ENCODE peak calls at places on chromosomes 12 and 14, in four cellular contexts. One of them, this sample, is unnamed.

GRCh38 chr14:54108481-54109471 is 152.2 kb upstream of the BMP4 start:
- DNase-seq in C1 segment of cervical spinal cord: no peak
- DNase-seq in ecto neural progenitor cell: no peak
- DNase-seq in right lobe of liver: no peak
- DNase-seq in this sample: no peak

GRCh38 chr14:57085801-57086200 is 182.9 kb downstream of the EXOC5 start:
- DNase-seq in C1 segment of cervical spinal cord: no peak
- DNase-seq in ecto neural progenitor cell: no peak
- DNase-seq in right lobe of liver: no peak
- DNase-seq in this sample: no peak

GRCh38 chr14:31592619-31593018 is 31.4 kb downstream of the NUBPL start:
- DNase-seq in C1 segment of cervical spinal cord: no peak
- DNase-seq in ecto neural progenitor cell: no peak
- DNase-seq in right lobe of liver: no peak
- DNase-seq in this sample: no peak

GRCh38 chr12:130202201-130202600 is 39.9 kb downstream of the FZD10 start:
- DNase-seq in C1 segment of cervical spinal cord: no peak
- DNase-seq in ecto neural progenitor cell: no peak
- DNase-seq in right lobe of liver: no peak
- DNase-seq in this sample: no peak

GRCh38 chr12:27822076-27822712 is 42.2 kb upstream of the MANSC4 start:
- DNase-seq in C1 segment of cervical spinal cord: no peak
- DNase-seq in ecto neural progenitor cell: no peak
- DNase-seq in right lobe of liver: no peak
- DNase-seq in this sample: no peak

GRCh38 chr14:98167702-98168101 is 1104.3 kb downstream of the BCL11B start:
- DNase-seq in C1 segment of cervical spinal cord: no peak
- DNase-seq in ecto neural progenitor cell: no peak
- DNase-seq in right lobe of liver: no peak
- DNase-seq in this sample: no peak

GRCh38 chr14:102094101-102094500 is 7.3 kb upstream of the HSP90AA1 start:
- DNase-seq in C1 segment of cervical spinal cord: no peak
- DNase-seq in ecto neural progenitor cell: no peak
- DNase-seq in right lobe of liver: no peak
- DNase-seq in this sample: no peak

GRCh38 chr14:96676161-96676560 is 121.0 kb upstream of the VRK1 start:
- DNase-seq in C1 segment of cervical spinal cord: no peak
- DNase-seq in ecto neural progenitor cell: no peak
- DNase-seq in right lobe of liver: no peak
- DNase-seq in this sample: no peak

GRCh38 chr14:105862581-105863239 is 336.3 kb downstream of the TMEM121 start:
- DNase-seq in C1 segment of cervical spinal cord: no peak
- DNase-seq in ecto neural progenitor cell: peak; percentile 17
- DNase-seq in right lobe of liver: no peak
- DNase-seq in this sample: peak; percentile 26

GRCh38 chr12:132153501-132154340 is 9.5 kb downstream of the NOC4L start:
- DNase-seq in C1 segment of cervical spinal cord: peak; percentile 13
- DNase-seq in ecto neural progenitor cell: peak; percentile 92
- DNase-seq in right lobe of liver: peak; percentile 61
- DNase-seq in this sample: no peak

GRCh38 chr12:76883826-76884225 is 5.0 kb upstream of the CSRP2 start:
- DNase-seq in C1 segment of cervical spinal cord: no peak
- DNase-seq in ecto neural progenitor cell: no peak
- DNase-seq in right lobe of liver: no peak
- DNase-seq in this sample: peak; percentile 65

GRCh38 chr12:25348290-25348689 is 97.6 kb upstream of the KRAS start:
- DNase-seq in C1 segment of cervical spinal cord: no peak
- DNase-seq in ecto neural progenitor cell: no peak
- DNase-seq in right lobe of liver: no peak
- DNase-seq in this sample: no peak

GRCh38 chr14:78086342-78086741 is 83.8 kb upstream of the NRXN3 start:
- DNase-seq in C1 segment of cervical spinal cord: no peak
- DNase-seq in ecto neural progenitor cell: no peak
- DNase-seq in right lobe of liver: no peak
- DNase-seq in this sample: no peak

GRCh38 chr12:74957231-74957630 is 252.4 kb downstream of the KCNC2 start:
- DNase-seq in C1 segment of cervical spinal cord: no peak
- DNase-seq in ecto neural progenitor cell: no peak
- DNase-seq in right lobe of liver: no peak
- DNase-seq in this sample: no peak

GRCh38 chr12:89516633-89517032 is 8.0 kb downstream of the GALNT4 start:
- DNase-seq in C1 segment of cervical spinal cord: no peak
- DNase-seq in ecto neural progenitor cell: no peak
- DNase-seq in right lobe of liver: no peak
- DNase-seq in this sample: no peak

GRCh38 chr14:53044486-53044885 is 93.6 kb upstream of the FERMT2 start:
- DNase-seq in C1 segment of cervical spinal cord: no peak
- DNase-seq in ecto neural progenitor cell: no peak
- DNase-seq in right lobe of liver: no peak
- DNase-seq in this sample: no peak

GRCh38 chr12:52616680-52617402 is 1.5 kb downstream of the KRT73 start:
- DNase-seq in C1 segment of cervical spinal cord: no peak
- DNase-seq in ecto neural progenitor cell: peak; percentile 38
- DNase-seq in right lobe of liver: no peak
- DNase-seq in this sample: no peak

GRCh38 chr12:89470741-89471504 is 53.7 kb downstream of the GALNT4 start:
- DNase-seq in C1 segment of cervical spinal cord: no peak
- DNase-seq in ecto neural progenitor cell: no peak
- DNase-seq in right lobe of liver: no peak
- DNase-seq in this sample: no peak

GRCh38 chr14:102917469-102918211 is 4.8 kb upstream of the AMN start:
- DNase-seq in C1 segment of cervical spinal cord: no peak
- DNase-seq in ecto neural progenitor cell: peak; percentile 86
- DNase-seq in right lobe of liver: peak; percentile 57
- DNase-seq in this sample: peak; percentile 77

GRCh38 chr12:57852620-57853509 is 6.3 kb upstream of the CTDSP2 start:
- DNase-seq in C1 segment of cervical spinal cord: no peak
- DNase-seq in ecto neural progenitor cell: peak; percentile 91
- DNase-seq in right lobe of liver: no peak
- DNase-seq in this sample: peak; percentile 72

GRCh38 chr14:33210304-33210703 is 271.6 kb downstream of the NPAS3 start:
- DNase-seq in C1 segment of cervical spinal cord: no peak
- DNase-seq in ecto neural progenitor cell: peak; percentile 51
- DNase-seq in right lobe of liver: no peak
- DNase-seq in this sample: no peak

GRCh38 chr12:77031745-77032144 is 33.6 kb downstream of the E2F7 start:
- DNase-seq in C1 segment of cervical spinal cord: no peak
- DNase-seq in ecto neural progenitor cell: no peak
- DNase-seq in right lobe of liver: no peak
- DNase-seq in this sample: no peak

GRCh38 chr12:130357241-130357640 is 19.6 kb downstream of the PIWIL1 start:
- DNase-seq in C1 segment of cervical spinal cord: no peak
- DNase-seq in ecto neural progenitor cell: no peak
- DNase-seq in right lobe of liver: no peak
- DNase-seq in this sample: no peak

GRCh38 chr14:65788876-65789859 is 376.6 kb downstream of the FUT8 start:
- DNase-seq in C1 segment of cervical spinal cord: no peak
- DNase-seq in ecto neural progenitor cell: no peak
- DNase-seq in right lobe of liver: no peak
- DNase-seq in this sample: no peak

GRCh38 chr12:121036810-121037326 is 2.2 kb downstream of the OASL start:
- DNase-seq in C1 segment of cervical spinal cord: no peak
- DNase-seq in ecto neural progenitor cell: no peak
- DNase-seq in right lobe of liver: no peak
- DNase-seq in this sample: no peak

GRCh38 chr12:100826323-100826722 is 31.7 kb downstream of the ANO4 start:
- DNase-seq in C1 segment of cervical spinal cord: no peak
- DNase-seq in ecto neural progenitor cell: peak; percentile 69
- DNase-seq in right lobe of liver: peak; percentile 32
- DNase-seq in this sample: peak; percentile 64

GRCh38 chr12:6949063-6949594 is 2.0 kb upstream of the PTPN6 start:
- DNase-seq in C1 segment of cervical spinal cord: no peak
- DNase-seq in ecto neural progenitor cell: no peak
- DNase-seq in right lobe of liver: peak; percentile 25
- DNase-seq in this sample: no peak

GRCh38 chr14:99574099-99574880 is 29.7 kb downstream of the CCDC85C start:
- DNase-seq in C1 segment of cervical spinal cord: no peak
- DNase-seq in ecto neural progenitor cell: peak; percentile 79
- DNase-seq in right lobe of liver: peak; percentile 64
- DNase-seq in this sample: no peak

GRCh38 chr14:104584557-104584956 is 5.0 kb downstream of the C14orf180 start:
- DNase-seq in C1 segment of cervical spinal cord: no peak
- DNase-seq in ecto neural progenitor cell: no peak
- DNase-seq in right lobe of liver: no peak
- DNase-seq in this sample: no peak

GRCh38 chr14:61893371-61893940 is 131.2 kb downstream of the SNAPC1 start:
- DNase-seq in C1 segment of cervical spinal cord: no peak
- DNase-seq in ecto neural progenitor cell: no peak
- DNase-seq in right lobe of liver: no peak
- DNase-seq in this sample: no peak

GRCh38 chr12:4909397-4909733 is 340 bp upstream of the KCNA1 start:
- DNase-seq in C1 segment of cervical spinal cord: no peak
- DNase-seq in ecto neural progenitor cell: peak; percentile 81
- DNase-seq in right lobe of liver: no peak
- DNase-seq in this sample: peak; percentile 59

GRCh38 chr14:51938137-51938536 is 51.2 kb upstream of the RTRAF start:
- DNase-seq in C1 segment of cervical spinal cord: no peak
- DNase-seq in ecto neural progenitor cell: no peak
- DNase-seq in right lobe of liver: no peak
- DNase-seq in this sample: no peak

GRCh38 chr12:108635201-108635996 is 1.7 kb upstream of the SELPLG start:
- DNase-seq in C1 segment of cervical spinal cord: no peak
- DNase-seq in ecto neural progenitor cell: no peak
- DNase-seq in right lobe of liver: no peak
- DNase-seq in this sample: peak; percentile 38

GRCh38 chr14:51562816-51563215 is 88.9 kb upstream of the FRMD6 start:
- DNase-seq in C1 segment of cervical spinal cord: no peak
- DNase-seq in ecto neural progenitor cell: no peak
- DNase-seq in right lobe of liver: no peak
- DNase-seq in this sample: no peak

GRCh38 chr14:100688051-100688450 is 38.6 kb upstream of the DLK1 start:
- DNase-seq in C1 segment of cervical spinal cord: no peak
- DNase-seq in ecto neural progenitor cell: no peak
- DNase-seq in right lobe of liver: no peak
- DNase-seq in this sample: no peak

GRCh38 chr14:72404106-72404774 is 472.0 kb downstream of the RGS6 start:
- DNase-seq in C1 segment of cervical spinal cord: no peak
- DNase-seq in ecto neural progenitor cell: no peak
- DNase-seq in right lobe of liver: no peak
- DNase-seq in this sample: no peak

This sample was measured in sciatic nerve.